ENCODE peak calls at places on chromosome 22, in five cellular contexts. N, I, K, U and F are unnamed samples.

GRCh38 chr22:27546157-27546556 is 255.4 kb downstream of the MN1 start:
- DNase-seq in N (no peak), K (no peak), I (no peak), U (no peak), F (no peak)

GRCh38 chr22:43235445-43236400 is 48.8 kb upstream of the TTLL12 start:
- DNase-seq in K (no peak), U (peak), N (no peak), I (no peak), F (no peak)

GRCh38 chr22:21444701-21445436 is 22.3 kb upstream of the TMEM191C start:
- DNase-seq in I (no peak), K (no peak), N (no peak), U (peak), F (no peak)

GRCh38 chr22:30187726-30188407 is 58.7 kb downstream of the LIF start:
- DNase-seq in U (no peak), I (no peak), N (no peak), K (no peak), F (no peak)

GRCh38 chr22:24427500-24428164 is at the start of gene ADORA2A:
- DNase-seq in U (peak), K (no peak), N (no peak), I (no peak), F (no peak)

GRCh38 chr22:44452531-44453420 is 45.3 kb downstream of the RTL6 start:
- DNase-seq in N (no peak), K (no peak), U (peak), I (no peak), F (no peak)

GRCh38 chr22:43142881-43143562 is at the start of gene MCAT:
- DNase-seq in U (peak), N (peak), I (peak), K (peak), F (peak)

GRCh38 chr22:48503876-48504275 is 1323.8 kb downstream of the BRD1 start:
- DNase-seq in N (no peak), I (no peak), K (no peak), U (no peak), F (no peak)

GRCh38 chr22:30460147-30460546 is 11.7 kb downstream of the SEC14L3 start:
- DNase-seq in N (peak), I (no peak), U (peak), K (no peak), F (no peak)

GRCh38 chr22:40348025-40348658 is 1.8 kb downstream of the ADSL start:
- DNase-seq in U (no peak), K (peak), I (peak), N (no peak), F (peak)

GRCh38 chr22:42202669-42203068 is 67.8 kb downstream of the TCF20 start:
- DNase-seq in N (no peak), K (no peak), I (no peak), U (no peak), F (peak)

GRCh38 chr22:33470456-33470855 is 412.3 kb upstream of the SYN3 start:
- DNase-seq in N (no peak), K (no peak), I (no peak), U (no peak), F (no peak)

GRCh38 chr22:47452184-47452583 is 689.7 kb downstream of the TBC1D22A start:
- DNase-seq in N (no peak), I (peak), U (no peak), K (no peak), F (no peak)

GRCh38 chr22:39967103-39967829 is 7.1 kb downstream of the TMA7B start:
- DNase-seq in I (no peak), N (no peak), K (no peak), U (no peak), F (no peak)

DNA sequence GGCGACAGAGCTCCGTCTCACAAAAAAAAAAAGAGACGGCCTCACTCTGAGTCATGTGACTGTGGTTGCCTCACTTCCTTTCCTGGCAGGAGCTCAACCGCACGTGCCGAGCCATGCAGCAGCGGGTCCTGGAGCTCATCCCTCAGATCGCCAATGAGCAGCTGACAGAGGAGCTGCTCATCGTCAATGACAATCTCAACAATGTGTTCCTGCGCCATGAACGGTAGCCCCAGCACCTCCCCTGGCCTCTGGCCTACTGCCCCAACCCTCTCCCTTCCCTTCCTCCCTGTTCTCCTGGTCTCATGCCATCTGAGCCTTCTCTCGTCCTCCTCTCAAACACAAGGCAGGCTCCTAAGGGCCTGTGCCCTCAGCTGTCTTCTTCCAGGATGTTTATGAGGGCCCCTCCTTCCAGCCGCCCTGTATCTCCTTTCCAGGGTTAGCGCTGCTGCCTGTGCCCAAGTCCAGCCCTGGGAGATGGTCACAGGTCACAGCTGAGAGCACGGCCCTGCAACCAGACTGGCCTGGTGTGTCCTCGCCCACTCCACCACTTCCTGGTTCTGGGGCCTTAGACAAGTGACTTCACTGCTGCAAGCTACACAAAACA is 30.7 kb downstream of the TOM1 start:
- DNase-seq in K (peak), N (no peak), I (no peak), U (peak), F (peak)
- TF ChIP-seq POLR2A in K (no peak), N (no peak), I (no peak), U (peak), F (no peak)

GRCh38 chr22:46430961-46431838 is 95.7 kb downstream of the TRMU start:
- DNase-seq in N (no peak), I (no peak), K (no peak), U (no peak), F (no peak)
- TF ChIP-seq POLR2A in N (no peak), I (no peak), K (no peak), U (no peak), F (no peak)

GRCh38 chr22:37368058-37368457 is 59.2 kb downstream of the ELFN2 start:
- DNase-seq in N (no peak), U (no peak), I (no peak), K (no peak), F (no peak)
- TF ChIP-seq POLR2A in N (no peak), U (no peak), I (no peak), K (no peak), F (no peak)

GRCh38 chr22:32042924-32043323 is at the start of gene SLC5A1:
- DNase-seq in U (peak), N (peak), I (no peak), K (no peak), F (no peak)
- TF ChIP-seq POLR2A in U (no peak), N (no peak), I (no peak), K (no peak), F (no peak)

GRCh38 chr22:28801845-28802594 is 1.7 kb upstream of the XBP1 start:
- DNase-seq in U (peak), K (no peak), N (peak), I (no peak), F (peak)
- TF ChIP-seq POLR2A in U (peak), K (no peak), N (no peak), I (no peak), F (no peak)

DNA sequence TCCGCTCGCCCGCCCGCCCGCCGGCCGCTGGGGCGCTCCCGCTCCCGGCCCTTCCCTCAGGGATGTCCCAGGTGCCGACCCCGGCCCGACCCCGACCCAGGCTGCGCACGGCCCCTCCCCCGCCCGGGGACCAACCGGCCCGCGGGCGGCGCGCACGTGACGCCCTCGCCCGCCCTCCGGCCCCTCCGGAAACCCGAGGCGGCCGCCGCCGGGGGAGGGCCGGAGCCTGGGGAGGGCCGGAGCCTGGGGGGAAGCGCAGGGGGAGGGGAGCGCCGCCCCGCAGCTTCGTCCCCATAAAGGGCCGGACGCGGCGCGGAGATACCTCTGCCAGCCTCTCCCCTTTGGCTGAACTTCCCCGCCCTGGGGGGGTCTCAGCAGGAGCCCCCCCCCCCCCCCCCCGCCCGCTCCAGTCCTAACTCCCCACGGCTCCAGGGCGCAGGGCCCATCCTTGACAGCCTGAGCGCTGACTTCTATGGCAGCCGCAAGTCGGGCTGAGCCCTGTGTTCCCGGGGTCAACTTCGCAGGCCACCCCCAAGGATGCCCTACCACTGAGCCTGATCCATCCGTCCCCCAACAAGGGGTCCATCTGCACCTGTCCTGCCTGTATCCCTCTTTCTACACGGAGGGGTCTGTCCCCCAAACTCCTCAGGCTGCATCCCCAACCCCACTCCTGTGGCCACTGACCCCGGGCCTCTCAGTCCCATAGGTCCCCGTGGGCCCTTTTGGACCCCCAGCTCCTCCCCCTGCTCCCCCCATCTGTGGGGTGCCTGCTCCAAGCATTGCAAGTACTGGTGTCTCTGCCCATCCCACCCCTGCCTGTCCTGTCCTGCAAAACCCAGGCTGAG is at the start of gene MAPK12:
- DNase-seq in I (peak), U (no peak), K (peak), N (no peak), F (no peak)
- TF ChIP-seq POLR2A in I (no peak), U (no peak), K (no peak), N (no peak), F (no peak)

DNA sequence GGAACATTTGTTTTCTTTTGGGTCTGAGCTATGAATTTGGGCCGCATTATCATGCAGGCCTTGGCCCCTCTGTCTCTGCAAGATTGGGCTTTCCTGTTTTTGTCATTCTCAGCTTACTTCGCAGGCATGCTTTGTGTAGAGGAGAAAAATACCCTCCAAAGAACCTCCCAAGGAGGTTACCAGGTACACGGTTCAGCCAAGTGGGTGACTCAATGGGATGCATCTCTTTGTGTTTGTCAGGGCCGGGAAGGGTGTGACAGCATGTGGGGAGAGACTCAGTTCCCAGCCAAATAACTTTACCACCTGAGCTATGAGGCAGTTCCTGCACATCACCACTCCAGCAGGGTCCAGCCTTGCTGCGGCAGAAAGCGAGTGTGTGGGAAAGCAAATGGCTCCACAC is 47.8 kb upstream of the CLDN5 start:
- DNase-seq in K (peak), I (no peak), N (no peak), U (no peak), F (no peak)
- TF ChIP-seq POLR2A in K (no peak), I (no peak), N (no peak), U (no peak), F (no peak)

GRCh38 chr22:23123804-23124254 is 18.0 kb downstream of the RSPH14 start:
- DNase-seq in N (no peak), K (no peak), I (no peak), U (no peak), F (no peak)
- TF ChIP-seq POLR2A in N (no peak), K (no peak), I (no peak), U (no peak), F (no peak)